ENCODE peak calls at places on chromosomes 5 and 9, in ten cellular contexts. H is DMS 273 treated with DMSO at 0.1 percent for 48 hours; C is HT-29; A is neuronal stem cell; P is NT2/D1; V is activated naive CD4-positive, alpha-beta T cell treated with anti-CD3 and anti-CD28 coated beads, Interleukin-2, amount 50 U/mL, for 16 hours; L is NCI-H1930; R is ELR; B is psoas muscle; S is left cardiac atrium. N is an unnamed sample.

GRCh38 chr5:128271859-128272446 is 188.4 kb downstream of the SLC12A2 start:
- DNase-seq in L (no peak), R (peak), C (peak), H (no peak), S (no peak), B (no peak), P (no peak), V (no peak), A (no peak), N (peak)

GRCh38 chr5:72268753-72269410 is 51.2 kb downstream of the MRPS27 start:
- DNase-seq in S (peak), R (peak), C (peak), P (peak), L (no peak), A (peak), B (no peak), H (no peak), V (peak), N (no peak)

GRCh38 chr5:149011084-149011483 is 51.8 kb downstream of the SH3TC2 start:
- DNase-seq in B (no peak), R (peak), L (no peak), V (no peak), H (no peak), S (no peak), C (no peak), P (no peak), A (no peak), N (no peak)

GRCh38 chr5:78626009-78626571 is 22.5 kb downstream of the LHFPL2 start:
- DNase-seq in B (no peak), A (no peak), L (no peak), P (no peak), H (no peak), V (no peak), R (no peak), S (no peak), C (no peak), N (no peak)

GRCh38 chr5:113053614-113054013 is 77.0 kb downstream of the DCP2 start:
- DNase-seq in V (no peak), B (no peak), C (no peak), L (no peak), H (no peak), A (no peak), P (no peak), R (peak), S (peak), N (no peak)

GRCh38 chr5:95887977-95888376 is 65.5 kb upstream of the GLRX start:
- DNase-seq in A (no peak), S (no peak), V (no peak), B (no peak), L (no peak), H (no peak), R (no peak), P (no peak), C (no peak), N (no peak)

GRCh38 chr9:33166263-33167083 is 663 bp downstream of the B4GALT1 start:
- DNase-seq in H (no peak), A (no peak), C (peak), V (peak), S (no peak), R (peak), L (no peak), P (no peak), B (peak), N (no peak)

GRCh38 chr5:55821731-55822512 is 29.2 kb upstream of the IL31RA start:
- DNase-seq in C (no peak), P (no peak), L (no peak), A (no peak), S (peak), B (no peak), V (peak), H (no peak), R (peak), N (no peak)

GRCh38 chr9:129773262-129774048 is 20.6 kb upstream of the PTGES start:
- DNase-seq in R (peak), A (no peak), V (no peak), H (no peak), S (no peak), P (no peak), L (no peak), B (peak), C (no peak), N (no peak)

GRCh38 chr9:135321580-135321979 is 158.0 kb upstream of the PPP1R26 start:
- DNase-seq in V (no peak), R (no peak), P (no peak), A (no peak), C (no peak), B (no peak), H (no peak), S (no peak), L (no peak), N (no peak)

GRCh38 chr5:82274343-82275266 is 3.5 kb downstream of the RPS23 start:
- DNase-seq in P (no peak), A (no peak), C (peak), S (peak), H (peak), L (no peak), B (no peak), R (peak), V (peak), N (no peak)

GRCh38 chr5:83657807-83658206 is 62.8 kb downstream of the HAPLN1 start:
- DNase-seq in P (no peak), A (no peak), B (no peak), L (no peak), V (no peak), H (no peak), C (no peak), R (no peak), S (no peak), N (no peak)

GRCh38 chr5:14364576-14365472 is 216.8 kb upstream of the OTULINL start:
- DNase-seq in S (no peak), A (no peak), H (no peak), P (no peak), R (peak), L (no peak), C (peak), B (no peak), V (no peak), N (no peak)

GRCh38 chr5:2432070-2432920 is 319.2 kb downstream of the IRX2 start:
- DNase-seq in L (no peak), P (no peak), R (no peak), A (peak), V (no peak), C (no peak), S (no peak), B (no peak), H (no peak), N (no peak)

GRCh38 chr5:42242829-42243485 is 180.3 kb upstream of the GHR start:
- DNase-seq in R (no peak), V (no peak), L (no peak), H (no peak), P (no peak), A (no peak), S (no peak), C (no peak), B (peak), N (no peak)

GRCh38 chr5:68071731-68072130 is 143.8 kb upstream of the PIK3R1 start:
- DNase-seq in V (no peak), A (no peak), P (no peak), S (no peak), C (no peak), B (no peak), L (no peak), H (no peak), R (peak), N (no peak)

GRCh38 chr9:116594552-116594951 is 92.6 kb upstream of the TRIM32 start:
- DNase-seq in C (no peak), P (no peak), B (no peak), L (no peak), S (no peak), H (no peak), V (no peak), A (no peak), R (peak), N (peak)

GRCh38 chr9:137604345-137605145 is 941 bp upstream of the ARRDC1 start:
- DNase-seq in H (no peak), L (no peak), C (no peak), S (no peak), V (no peak), P (no peak), R (no peak), B (no peak), A (no peak), N (no peak)

GRCh38 chr9:123336959-123337358 is 19.0 kb upstream of the CRB2 start:
- DNase-seq in R (no peak), L (no peak), P (no peak), A (no peak), S (no peak), C (no peak), V (no peak), H (no peak), B (no peak), N (no peak)

GRCh38 chr5:139659673-139660072 is 11.5 kb downstream of the CXXC5 start:
- DNase-seq in B (no peak), R (no peak), C (no peak), V (no peak), P (no peak), L (no peak), H (peak), S (no peak), A (no peak), N (no peak)

GRCh38 chr5:89470658-89471057 is 587.7 kb upstream of the MEF2C start:
- DNase-seq in H (no peak), S (no peak), V (no peak), L (no peak), P (no peak), R (no peak), C (no peak), B (no peak), A (no peak), N (no peak)

GRCh38 chr5:107469485-107469884 is 201.3 kb downstream of the EFNA5 start:
- DNase-seq in R (peak), V (no peak), A (no peak), C (peak), B (no peak), P (no peak), H (no peak), S (no peak), L (no peak), N (no peak)

GRCh38 chr9:14030350-14030823 is 283.6 kb downstream of the NFIB start:
- DNase-seq in S (no peak), R (peak), B (no peak), V (no peak), H (peak), A (no peak), C (no peak), L (no peak), P (no peak), N (no peak)

GRCh38 chr5:52925001-52925400 is 64.2 kb upstream of the ITGA2 start:
- DNase-seq in S (no peak), R (no peak), H (no peak), L (no peak), A (no peak), C (no peak), P (no peak), B (no peak), V (no peak), N (no peak)

GRCh38 chr5:93349613-93350012 is 231.4 kb downstream of the NR2F1-AS1 start:
- DNase-seq in R (peak), B (no peak), L (no peak), P (no peak), A (no peak), H (no peak), S (no peak), C (no peak), V (no peak), N (no peak)

GRCh38 chr5:142104491-142104890 is 4.1 kb upstream of the NDFIP1 start:
- DNase-seq in L (no peak), P (no peak), V (no peak), R (no peak), H (no peak), B (no peak), A (no peak), C (no peak), S (no peak), N (no peak)

GRCh38 chr9:128389395-128390149 is 18.4 kb downstream of the URM1 start:
- DNase-seq in R (no peak), H (peak), V (no peak), B (no peak), P (no peak), L (no peak), A (no peak), C (no peak), S (no peak), N (no peak)

GRCh38 chr9:137080260-137081122 is 3.2 kb downstream of the UAP1L1 start:
- DNase-seq in V (no peak), H (no peak), B (no peak), A (no peak), R (no peak), S (no peak), P (no peak), L (no peak), C (no peak), N (no peak)

GRCh38 chr5:173753307-173754168 is 134.6 kb upstream of the CPEB4 start:
- DNase-seq in B (peak), H (no peak), R (no peak), S (peak), A (peak), L (peak), V (no peak), P (peak), C (no peak), N (peak)

GRCh38 chr5:164355267-164355830 is 849.9 kb downstream of the MAT2B start:
- DNase-seq in L (no peak), S (no peak), P (no peak), H (no peak), B (no peak), A (no peak), C (no peak), R (no peak), V (no peak), N (no peak)

GRCh38 chr5:124755565-124755964 is 9.1 kb upstream of the ZNF608 start:
- DNase-seq in L (no peak), P (no peak), V (no peak), A (no peak), B (no peak), R (no peak), C (no peak), H (no peak), S (no peak), N (no peak)

GRCh38 chr9:124320062-124320973 is 62.6 kb downstream of the NEK6 start:
- DNase-seq in C (peak), P (peak), V (peak), S (peak), R (peak), A (peak), H (peak), B (peak), L (peak), N (peak)

N was measured in heart left ventricle.